ENCODE peak calls at places on chromosomes 7 and 10, in six cellular contexts. L is activated CD4-positive, alpha-beta T cell treated with anti-CD3 and anti-CD28 coated beads for 24 hours; F is stimulated activated naive CD4-positive, alpha-beta T cell; V is OCI-LY7; K is SW480; A is Calu3. E is an unnamed sample.
A peak's percentile ranks its signal among the peaks of the same experiment; 100 is the strongest.

GRCh38 chr7:87328281-87328680 is 17.2 kb upstream of the CROT start:
- DNase-seq in L (no peak), F (no peak), V (peak; percentile 62), K (no peak), A (no peak), E (no peak)

GRCh38 chr10:58153751-58154150 is 113.9 kb downstream of the IPMK start:
- DNase-seq in L (no peak), F (no peak), V (no peak), K (no peak), A (no peak), E (no peak)

GRCh38 chr7:41699532-41699931 is 3.4 kb downstream of the INHBA start:
- DNase-seq in L (no peak), F (no peak), V (no peak), K (no peak), A (no peak), E (no peak)

GRCh38 chr7:6156734-6157133 is 115.7 kb downstream of the CYTH3 start:
- DNase-seq in L (no peak), F (no peak), V (no peak), K (no peak), A (no peak), E (no peak)

GRCh38 chr10:75462865-75463264 is 31.4 kb downstream of the LRMDA start:
- DNase-seq in L (no peak), F (no peak), V (no peak), K (no peak), A (no peak), E (no peak)

GRCh38 chr10:21757601-21757901 is 223.5 kb downstream of the MLLT10 start:
- DNase-seq in L (no peak), F (no peak), V (no peak), K (no peak), A (no peak), E (no peak)

GRCh38 chr10:68261132-68261856 is 29.4 kb upstream of the ATOH7 start:
- DNase-seq in L (no peak), F (no peak), V (no peak), K (no peak), A (no peak), E (no peak)

GRCh38 chr10:4652111-4653010 is 173.6 kb upstream of the AKR1E2 start:
- DNase-seq in L (peak; percentile 10), F (no peak), V (no peak), K (no peak), A (no peak), E (no peak)

GRCh38 chr7:54292171-54292925 is 249.8 kb upstream of the VSTM2A start:
- DNase-seq in L (no peak), F (no peak), V (no peak), K (no peak), A (no peak), E (no peak)

GRCh38 chr10:118955531-118956252 is 73.8 kb upstream of the NANOS1 start:
- DNase-seq in L (no peak), F (no peak), V (no peak), K (no peak), A (no peak), E (no peak)

GRCh38 chr10:25531662-25532061 is 356.9 kb downstream of the GPR158 start:
- DNase-seq in L (no peak), F (no peak), V (no peak), K (no peak), A (no peak), E (no peak)

GRCh38 chr10:102397222-102398171 is 2.0 kb downstream of the NFKB2 start:
- DNase-seq in L (no peak), F (no peak), V (no peak), K (no peak), A (no peak), E (no peak)

GRCh38 chr10:63083904-63084689 is 49.0 kb upstream of the NRBF2 start:
- DNase-seq in L (peak; percentile 26), F (peak; percentile 9), V (peak; percentile 74), K (peak; percentile 78), A (peak; percentile 36), E (peak; percentile 41)

GRCh38 chr7:138602456-138602855 is 98.7 kb downstream of the SVOPL start:
- DNase-seq in L (no peak), F (no peak), V (no peak), K (no peak), A (no peak), E (no peak)

GRCh38 chr7:13903997-13904396 is 85.5 kb downstream of the ETV1 start:
- DNase-seq in L (no peak), F (no peak), V (no peak), K (no peak), A (no peak), E (no peak)

GRCh38 chr10:127444155-127444554 is 105.0 kb upstream of the NPS start:
- DNase-seq in L (no peak), F (no peak), V (no peak), K (no peak), A (no peak), E (no peak)

GRCh38 chr7:117875566-117875965 is 2.3 kb upstream of the CTTNBP2 start:
- DNase-seq in L (no peak), F (no peak), V (no peak), K (peak; percentile 17), A (no peak), E (no peak)

E was measured in central memory CD4-positive, alpha-beta T cell.